ENCODE peak calls at places on chromosomes 12 and 14, in six cellular contexts. U, Y, C, F, B and W are unnamed samples.

GRCh38 chr14:93957751-93958566 is 18.4 kb downstream of the ASB2 start:
- DNase-seq in U (no peak), Y (no peak), C (no peak), F (no peak), B (no peak), W (no peak)

GRCh38 chr14:64634558-64634957 is 69.7 kb upstream of the PLEKHG3 start:
- DNase-seq in U (no peak), Y (no peak), C (no peak), F (no peak), B (no peak), W (no peak)

GRCh38 chr12:62886796-62887195 is 48.2 kb downstream of the PPM1H start:
- DNase-seq in U (no peak), Y (no peak), C (no peak), F (no peak), B (no peak), W (no peak)

GRCh38 chr12:51270847-51271518 is 768 bp upstream of the SMAGP start:
- DNase-seq in U (no peak), Y (no peak), C (no peak), F (no peak), B (peak), W (no peak)

GRCh38 chr12:23133471-23133870 is 508.5 kb downstream of the ETNK1 start:
- DNase-seq in U (no peak), Y (no peak), C (no peak), F (no peak), B (no peak), W (no peak)

GRCh38 chr14:33788116-33788515 is 162.8 kb downstream of the EGLN3 start:
- DNase-seq in U (no peak), Y (no peak), C (no peak), F (no peak), B (no peak), W (no peak)

GRCh38 chr12:49811136-49811535 is 17.1 kb downstream of the NCKAP5L start:
- DNase-seq in U (no peak), Y (no peak), C (no peak), F (no peak), B (no peak), W (no peak)

GRCh38 chr12:3102721-3103410 is 25.7 kb downstream of the TSPAN9 start:
- DNase-seq in U (no peak), Y (no peak), C (no peak), F (no peak), B (no peak), W (no peak)

GRCh38 chr12:107522692-107523477 is 162.7 kb upstream of the PWP1 start:
- DNase-seq in U (peak), Y (peak), C (no peak), F (no peak), B (peak), W (no peak)

GRCh38 chr12:2229661-2230539 is 177.1 kb downstream of the CACNA1C start:
- DNase-seq in U (peak), Y (peak), C (no peak), F (no peak), B (no peak), W (no peak)

GRCh38 chr12:68271346-68271745 is 17.9 kb upstream of the IL22 start:
- DNase-seq in U (no peak), Y (no peak), C (no peak), F (no peak), B (no peak), W (no peak)

GRCh38 chr12:39605996-39606395 is 13.6 kb downstream of the ABCD2 start:
- DNase-seq in U (no peak), Y (no peak), C (no peak), F (no peak), B (no peak), W (no peak)

GRCh38 chr12:54207539-54208267 is 18.9 kb upstream of the SMUG1 start:
- DNase-seq in U (peak), Y (peak), C (peak), F (no peak), B (peak), W (peak)

GRCh38 chr14:105050551-105050897 is 14.7 kb downstream of the GPR132 start:
- DNase-seq in U (peak), Y (no peak), C (peak), F (no peak), B (peak), W (no peak)

GRCh38 chr12:115308918-115309317 is 624.9 kb upstream of the TBX3 start:
- DNase-seq in U (no peak), Y (no peak), C (no peak), F (no peak), B (no peak), W (no peak)

GRCh38 chr12:115313929-115314328 is 630.0 kb upstream of the TBX3 start:
- DNase-seq in U (no peak), Y (no peak), C (no peak), F (no peak), B (peak), W (no peak)

GRCh38 chr12:115312901-115313300 is 628.9 kb upstream of the TBX3 start:
- DNase-seq in U (no peak), Y (no peak), C (no peak), F (no peak), B (no peak), W (no peak)
- TF ChIP-seq TAF1 in U (no peak), Y (no peak), C (no peak), F (no peak), B (no peak), W (no peak)

GRCh38 chr14:22836301-22837058 is at the start of gene MMP14:
- DNase-seq in U (no peak), Y (peak), C (no peak), F (no peak), B (no peak), W (no peak)
- TF ChIP-seq POLR2AphosphoS5 in U (no peak), Y (peak), C (no peak), F (no peak), B (peak), W (no peak)

GRCh38 chr14:23319746-23320583 is 1.3 kb upstream of the PABPN1 start:
- DNase-seq in U (no peak), Y (peak), C (no peak), F (no peak), B (no peak), W (no peak)

GRCh38 chr14:23320584-23321571 is at the start of gene PABPN1:
- DNase-seq in U (peak), Y (peak), C (peak), F (peak), B (peak), W (peak)

GRCh38 chr14:23322568-23323517 is 1.6 kb downstream of the PABPN1 start:
- DNase-seq in U (no peak), Y (no peak), C (no peak), F (no peak), B (no peak), W (no peak)

GRCh38 chr14:23323838-23324454 is 2.7 kb downstream of the PABPN1 start:
- DNase-seq in U (no peak), Y (peak), C (no peak), F (no peak), B (no peak), W (no peak)

GRCh38 chr14:23321572-23322547 is 603 bp downstream of the PABPN1 start:
- DNase-seq in U (peak), Y (peak), C (no peak), F (no peak), B (peak), W (peak)
- TF ChIP-seq POLR2A in U (peak), Y (peak), C (peak), F (peak), B (no peak), W (peak)

GRCh38 chr12:99611590-99611989 is 36.0 kb upstream of the GARIN6 start:
- DNase-seq in U (no peak), Y (no peak), C (no peak), F (no peak), B (no peak), W (no peak)

GRCh38 chr12:99609455-99610181 is 37.9 kb upstream of the GARIN6 start:
- DNase-seq in U (no peak), Y (no peak), C (no peak), F (no peak), B (no peak), W (no peak)

GRCh38 chr12:99611117-99611516 is 36.4 kb upstream of the GARIN6 start:
- DNase-seq in U (no peak), Y (no peak), C (no peak), F (no peak), B (no peak), W (no peak)
- TF ChIP-seq TAF1 in U (no peak), Y (no peak), C (no peak), F (no peak), B (no peak), W (no peak)

GRCh38 chr14:79951572-79951971 is 259.7 kb downstream of the DIO2 start:
- DNase-seq in U (no peak), Y (no peak), C (no peak), F (no peak), B (no peak), W (no peak)
- TF ChIP-seq POLR2AphosphoS5 in U (no peak), Y (no peak), C (no peak), F (no peak), B (no peak), W (no peak)

DNA sequence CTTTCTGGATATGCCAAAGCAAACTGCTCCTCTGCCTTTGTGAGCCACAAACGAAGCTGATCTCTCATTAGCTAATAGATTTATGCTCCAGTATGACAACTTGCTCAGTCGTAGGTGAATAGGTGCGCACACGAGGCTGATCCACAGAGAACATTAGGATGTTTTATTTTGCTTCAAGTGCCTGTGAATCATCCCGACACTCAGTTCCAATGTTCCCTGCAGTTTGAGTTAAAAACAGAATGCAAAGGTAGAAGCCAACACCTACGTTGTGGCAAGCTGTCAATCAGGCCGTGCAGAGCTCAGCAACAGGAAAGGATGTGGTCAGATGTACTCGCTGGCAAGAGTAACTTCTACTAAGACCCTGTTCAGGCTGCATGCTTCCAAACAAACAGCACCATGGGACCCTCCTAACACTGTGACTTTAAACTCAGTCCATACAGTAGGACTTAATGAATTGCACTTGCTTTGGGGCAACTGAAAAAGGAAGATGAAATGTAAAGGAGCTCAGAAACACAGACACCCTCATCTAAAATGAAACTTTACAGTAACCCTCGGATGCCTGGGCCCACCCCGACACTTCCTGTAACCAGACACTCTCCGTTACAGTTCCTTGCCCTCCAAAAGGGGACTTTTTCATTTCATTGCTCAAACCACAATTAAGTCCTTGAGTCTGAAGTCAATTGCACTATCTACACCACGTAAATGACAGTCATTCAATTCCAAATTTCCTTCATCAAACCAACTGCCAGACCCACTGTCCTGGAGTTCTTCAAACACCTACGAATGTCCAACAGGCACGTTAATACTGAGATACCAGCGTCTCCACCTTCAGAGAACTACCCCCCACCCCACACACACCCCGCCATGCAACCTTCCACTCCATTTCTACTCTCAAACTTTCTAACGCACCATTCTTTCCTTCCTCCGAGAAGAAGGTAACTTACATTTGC is 1.6 kb downstream of the CCDC88C start:
- DNase-seq in U (no peak), Y (no peak), C (no peak), F (peak), B (no peak), W (peak)
- TF ChIP-seq POLR2A in U (no peak), Y (no peak), C (peak), F (no peak), B (no peak), W (peak)